ENCODE peak calls at places on chromosomes 12 and 14, in four cellular contexts. E, N, B and W are unnamed samples.

GRCh38 chr14:104037903-104038302 is 47.6 kb upstream of the ASPG start:
- DNase-seq in E (no peak), N (no peak), B (no peak), W (no peak)

GRCh38 chr14:51929156-51929555 is 60.2 kb upstream of the RTRAF start:
- DNase-seq in E (no peak), N (no peak), B (no peak), W (no peak)

GRCh38 chr12:109734219-109735000 is 20.8 kb downstream of the FAM222A start:
- DNase-seq in E (peak), N (no peak), B (no peak), W (no peak)

GRCh38 chr12:116123511-116124258 is 153.8 kb downstream of the MED13L start:
- DNase-seq in E (peak), N (no peak), B (no peak), W (no peak)

GRCh38 chr12:1197264-1198018 is 206.4 kb downstream of the ERC1 start:
- DNase-seq in E (no peak), N (no peak), B (no peak), W (no peak)

GRCh38 chr14:99755629-99756603 is 37.3 kb upstream of the EML1 start:
- DNase-seq in E (peak), N (peak), B (no peak), W (no peak)

GRCh38 chr12:73342733-73343132 is 1070.6 kb downstream of the TRHDE start:
- DNase-seq in E (no peak), N (no peak), B (no peak), W (no peak)

GRCh38 chr12:4817813-4818212 is 91.9 kb upstream of the KCNA1 start:
- DNase-seq in E (no peak), N (no peak), B (no peak), W (no peak)

DNA sequence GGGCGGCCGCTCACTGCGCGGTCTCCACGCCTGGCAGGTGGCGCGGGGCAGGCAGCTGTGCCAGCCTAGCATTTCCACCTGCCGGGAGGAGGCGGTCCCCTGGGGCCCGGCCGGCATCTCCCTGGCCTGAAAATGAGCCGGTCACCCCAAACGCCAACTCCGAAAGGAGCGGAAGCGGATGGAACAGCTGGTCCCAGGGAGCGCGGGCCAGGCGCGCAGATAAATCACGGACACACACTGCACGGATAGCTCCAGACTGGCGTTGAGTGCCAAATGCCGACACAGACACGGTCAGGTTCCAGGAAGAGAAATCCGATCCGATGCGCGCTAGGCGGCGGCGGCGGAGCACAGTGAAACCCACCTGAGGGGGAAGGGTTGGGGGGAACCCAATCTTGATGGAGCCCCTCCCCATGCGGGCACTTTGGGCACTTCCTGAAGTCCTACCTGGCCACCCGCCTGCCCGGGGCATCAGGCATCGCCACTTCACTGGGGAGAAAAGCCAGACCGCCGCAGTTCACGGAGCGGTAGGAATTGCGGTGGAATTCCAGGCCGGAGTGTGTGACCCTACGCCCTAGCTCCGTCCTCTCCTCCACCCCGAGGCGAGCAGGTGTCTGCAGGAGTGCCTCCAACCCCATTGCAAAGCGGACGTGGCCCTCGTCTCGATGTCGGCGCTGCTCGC is 624 bp upstream of the PLEKHD1 start:
- DNase-seq in E (no peak), N (no peak), B (no peak), W (no peak)
- H3K27ac ChIP-seq in E (no peak), N (no peak), B (no peak), W (no peak)

GRCh38 chr14:90545431-90545830 is 148.6 kb downstream of the CALM1 start:
- DNase-seq in E (no peak), N (no peak), B (no peak), W (no peak)
- TF ChIP-seq CTCF in E (no peak), N (no peak), B (no peak), W (no peak)

GRCh38 chr12:46865311-46865710 is 39.5 kb upstream of the SLC38A4 start:
- DNase-seq in E (no peak), N (no peak), B (no peak), W (no peak)
- H3K27ac ChIP-seq in E (no peak), N (no peak), B (no peak), W (no peak)

GRCh38 chr14:68784298-68784910 is 8.5 kb downstream of the ZFP36L1 start:
- DNase-seq in E (peak), N (peak), B (no peak), W (no peak)

GRCh38 chr14:68780358-68781160 is 12.3 kb downstream of the ZFP36L1 start:
- DNase-seq in E (peak), N (peak), B (no peak), W (no peak)

GRCh38 chr14:68781161-68782021 is 11.5 kb downstream of the ZFP36L1 start:
- DNase-seq in E (peak), N (peak), B (no peak), W (peak)

GRCh38 chr14:68783408-68784297 is 9.2 kb downstream of the ZFP36L1 start:
- DNase-seq in E (peak), N (peak), B (no peak), W (no peak)

GRCh38 chr14:68782091-68782981 is 10.5 kb downstream of the ZFP36L1 start:
- DNase-seq in E (peak), N (no peak), B (no peak), W (no peak)
- TF ChIP-seq CTCF in E (no peak), N (no peak), B (no peak), W (no peak)

GRCh38 chr12:100229876-100230275 is 29.3 kb downstream of the ACTR6 start:
- DNase-seq in E (no peak), N (no peak), B (no peak), W (no peak)

GRCh38 chr12:100239589-100239988 is 27.3 kb downstream of the DEPDC4 start:
- DNase-seq in E (no peak), N (no peak), B (no peak), W (no peak)

GRCh38 chr12:100238801-100239200 is 28.1 kb downstream of the DEPDC4 start:
- DNase-seq in E (no peak), N (no peak), B (no peak), W (no peak)

GRCh38 chr12:100234166-100234565 is 32.7 kb downstream of the DEPDC4 start:
- DNase-seq in E (no peak), N (no peak), B (no peak), W (no peak)

DNA sequence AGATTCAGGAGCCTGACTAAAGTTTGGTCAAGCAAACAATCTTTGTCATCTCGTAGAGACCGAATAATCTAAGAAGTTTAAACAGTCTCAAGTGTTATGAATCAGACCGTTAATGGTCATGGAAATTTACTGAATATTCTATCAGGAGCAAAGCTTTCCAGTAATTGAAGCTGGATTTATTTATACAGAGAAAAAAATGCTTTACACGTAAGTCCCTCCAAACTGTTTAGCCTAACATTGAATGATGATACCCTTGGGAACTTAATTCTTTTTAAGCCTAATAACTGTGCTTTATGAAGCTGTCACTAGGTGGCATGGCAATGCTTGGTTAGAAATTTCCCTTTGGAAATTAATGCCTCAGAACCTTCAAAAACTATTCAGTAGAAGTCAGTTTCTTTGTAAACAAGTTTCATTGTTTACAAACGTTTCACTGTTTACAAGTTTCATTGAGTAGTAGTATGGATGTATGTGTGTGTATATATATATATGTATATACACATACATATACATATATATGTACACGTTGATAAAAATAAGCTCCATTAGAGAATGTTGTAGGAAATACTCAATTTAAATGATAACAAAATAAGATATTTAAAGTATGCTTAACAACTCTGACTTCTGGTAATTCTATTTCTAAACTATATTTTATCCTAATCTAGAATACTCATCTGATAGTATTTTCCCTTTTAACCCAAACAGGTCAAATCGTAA is 32.1 kb downstream of the DEPDC4 start:
- DNase-seq in E (no peak), N (no peak), B (no peak), W (no peak)
- H3K27ac ChIP-seq in E (peak), N (no peak), B (no peak), W (no peak)

GRCh38 chr12:12007713-12008231 is 63.0 kb upstream of the BCL2L14 start:
- DNase-seq in E (no peak), N (no peak), B (no peak), W (no peak)

GRCh38 chr12:12008931-12009611 is 61.7 kb upstream of the BCL2L14 start:
- DNase-seq in E (peak), N (no peak), B (no peak), W (peak)

GRCh38 chr12:12010277-12011031 is 60.3 kb upstream of the BCL2L14 start:
- DNase-seq in E (peak), N (peak), B (peak), W (peak)

GRCh38 chr12:12007001-12007712 is 63.6 kb upstream of the BCL2L14 start:
- DNase-seq in E (no peak), N (no peak), B (no peak), W (no peak)

GRCh38 chr12:12008232-12008850 is 62.4 kb upstream of the BCL2L14 start:
- DNase-seq in E (no peak), N (no peak), B (no peak), W (peak)
- TF ChIP-seq CTCF in E (peak), N (peak), B (no peak), W (peak)

GRCh38 chr12:128816643-128816920 is 7.2 kb downstream of the SLC15A4 start:
- DNase-seq in E (no peak), N (no peak), B (no peak), W (no peak)
- H3K27ac ChIP-seq in E (no peak), N (no peak), B (no peak), W (no peak)

DNA sequence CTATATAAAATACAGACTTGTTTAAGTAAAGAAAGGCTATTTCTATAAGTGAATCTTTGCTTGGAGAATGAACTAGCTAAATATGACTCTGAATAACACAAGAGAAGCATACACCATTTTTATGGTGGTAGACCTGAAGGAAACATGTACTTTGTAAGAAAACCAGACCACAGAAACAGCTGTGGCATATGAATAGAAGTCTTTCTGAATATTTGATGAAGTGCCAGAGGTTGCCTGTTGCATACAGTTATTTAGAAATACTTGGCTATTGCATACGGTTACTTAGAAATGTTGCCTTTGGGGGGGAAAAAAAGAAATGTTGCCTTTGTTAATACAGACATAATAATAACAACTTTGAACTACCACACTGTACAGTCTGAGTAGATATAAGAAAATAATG is 16.8 kb upstream of the LEMD3 start:
- DNase-seq in E (no peak), N (no peak), B (no peak), W (no peak)
- TF ChIP-seq CTCF in E (no peak), N (no peak), B (no peak), W (no peak)

GRCh38 chr12:20206410-20206809 is 161.9 kb upstream of the PDE3A start:
- DNase-seq in E (no peak), N (no peak), B (no peak), W (no peak)
- H3K27ac ChIP-seq in E (no peak), N (no peak), B (no peak), W (no peak)